ENCODE peak calls at places on chromosomes 12 and 14, in seven cellular contexts. One of them, this sample, is unnamed.
A peak's percentile ranks its signal among the peaks of the same experiment; 100 is the strongest.

GRCh38 chr12:91988076-91988475 is 157.6 kb downstream of the BTG1 start:
- DNase-seq in activated T-helper 1 cell treated with anti-CD3 and anti-CD28 coated beads, Interleukin-2, amount 50 U/mL, for 16 hours: no peak
- DNase-seq in cardiac fibroblast: peak; percentile 44
- DNase-seq in germinal center: no peak
- DNase-seq in midbrain: peak; percentile 17
- DNase-seq in NCI-H524: no peak
- DNase-seq in MM.1S: no peak
- DNase-seq in this sample: no peak

GRCh38 chr12:117053597-117054201 is 45.5 kb downstream of the TESC start:
- DNase-seq in midbrain: no peak
- DNase-seq in MM.1S: no peak
- DNase-seq in germinal center: no peak
- DNase-seq in activated T-helper 1 cell treated with anti-CD3 and anti-CD28 coated beads, Interleukin-2, amount 50 U/mL, for 16 hours: no peak
- DNase-seq in cardiac fibroblast: no peak
- DNase-seq in NCI-H524: no peak
- DNase-seq in this sample: no peak

GRCh38 chr14:77965919-77966435 is 166.1 kb downstream of the ADCK1 start:
- DNase-seq in activated T-helper 1 cell treated with anti-CD3 and anti-CD28 coated beads, Interleukin-2, amount 50 U/mL, for 16 hours: no peak
- DNase-seq in cardiac fibroblast: peak; percentile 42
- DNase-seq in midbrain: peak; percentile 7
- DNase-seq in germinal center: peak; percentile 41
- DNase-seq in NCI-H524: peak; percentile 4
- DNase-seq in MM.1S: peak; percentile 12
- DNase-seq in this sample: peak; percentile 34

GRCh38 chr12:42568952-42569916 is 20.3 kb downstream of the PRICKLE1 start:
- DNase-seq in cardiac fibroblast: peak; percentile 76
- DNase-seq in NCI-H524: peak; percentile 61
- DNase-seq in activated T-helper 1 cell treated with anti-CD3 and anti-CD28 coated beads, Interleukin-2, amount 50 U/mL, for 16 hours: no peak
- DNase-seq in MM.1S: peak; percentile 67
- DNase-seq in midbrain: peak; percentile 62
- DNase-seq in germinal center: peak; percentile 3
- DNase-seq in this sample: peak; percentile 59

GRCh38 chr12:30047499-30048262 is 263.9 kb upstream of the TMTC1 start:
- DNase-seq in MM.1S: no peak
- DNase-seq in activated T-helper 1 cell treated with anti-CD3 and anti-CD28 coated beads, Interleukin-2, amount 50 U/mL, for 16 hours: no peak
- DNase-seq in germinal center: no peak
- DNase-seq in cardiac fibroblast: peak; percentile 86
- DNase-seq in NCI-H524: no peak
- DNase-seq in midbrain: no peak
- DNase-seq in this sample: no peak

GRCh38 chr12:122166422-122167327 is 7.3 kb downstream of the IL31 start:
- DNase-seq in germinal center: no peak
- DNase-seq in MM.1S: no peak
- DNase-seq in NCI-H524: peak; percentile 65
- DNase-seq in midbrain: no peak
- DNase-seq in cardiac fibroblast: no peak
- DNase-seq in activated T-helper 1 cell treated with anti-CD3 and anti-CD28 coated beads, Interleukin-2, amount 50 U/mL, for 16 hours: no peak
- DNase-seq in this sample: no peak

GRCh38 chr12:110741371-110741770 is 1.3 kb downstream of the PPP1CC start:
- DNase-seq in cardiac fibroblast: peak; percentile 18
- DNase-seq in midbrain: no peak
- DNase-seq in germinal center: no peak
- DNase-seq in MM.1S: no peak
- DNase-seq in NCI-H524: no peak
- DNase-seq in activated T-helper 1 cell treated with anti-CD3 and anti-CD28 coated beads, Interleukin-2, amount 50 U/mL, for 16 hours: no peak
- DNase-seq in this sample: peak; percentile 33

GRCh38 chr14:52356025-52356424 is 41.9 kb downstream of the PTGER2 start:
- DNase-seq in germinal center: no peak
- DNase-seq in MM.1S: no peak
- DNase-seq in midbrain: no peak
- DNase-seq in NCI-H524: no peak
- DNase-seq in activated T-helper 1 cell treated with anti-CD3 and anti-CD28 coated beads, Interleukin-2, amount 50 U/mL, for 16 hours: no peak
- DNase-seq in cardiac fibroblast: peak; percentile 67
- DNase-seq in this sample: no peak

GRCh38 chr12:27780612-27781408 is 774 bp upstream of the MANSC4 start:
- DNase-seq in activated T-helper 1 cell treated with anti-CD3 and anti-CD28 coated beads, Interleukin-2, amount 50 U/mL, for 16 hours: peak; percentile 9
- DNase-seq in midbrain: no peak
- DNase-seq in MM.1S: peak; percentile 55
- DNase-seq in germinal center: peak; percentile 35
- DNase-seq in NCI-H524: no peak
- DNase-seq in cardiac fibroblast: peak; percentile 80
- DNase-seq in this sample: no peak

GRCh38 chr12:114476159-114476558 is 70.2 kb upstream of the TBX5 start:
- DNase-seq in NCI-H524: no peak
- DNase-seq in cardiac fibroblast: peak; percentile 50
- DNase-seq in germinal center: no peak
- DNase-seq in midbrain: peak; percentile 9
- DNase-seq in MM.1S: no peak
- DNase-seq in activated T-helper 1 cell treated with anti-CD3 and anti-CD28 coated beads, Interleukin-2, amount 50 U/mL, for 16 hours: no peak
- DNase-seq in this sample: no peak

GRCh38 chr12:124395284-124395752 is 100.4 kb downstream of the RFLNA start:
- DNase-seq in cardiac fibroblast: peak; percentile 37
- DNase-seq in midbrain: no peak
- DNase-seq in MM.1S: no peak
- DNase-seq in NCI-H524: peak; percentile 34
- DNase-seq in germinal center: no peak
- DNase-seq in activated T-helper 1 cell treated with anti-CD3 and anti-CD28 coated beads, Interleukin-2, amount 50 U/mL, for 16 hours: no peak
- DNase-seq in this sample: no peak

This sample was measured in RPMI8226.